ENCODE peak calls at places on chromosomes 13 and 19, in eight cellular contexts. One of them, this sample, is unnamed.
A peak's percentile ranks its signal among the peaks of the same experiment; 100 is the strongest.

GRCh38 chr13:24802074-24802473 is 38.1 kb downstream of the RNF17 start:
- DNase-seq in iris pigment epithelial cell: peak; percentile 10
- DNase-seq in stimulated activated CD4-positive, alpha-beta T cell treated with anti-CD3 and anti-CD28 coated beads, Interleukin-2, amount 100 ng/mL, for 48 hours: no peak
- DNase-seq in COR-L47: no peak
- DNase-seq in AG09319: no peak
- DNase-seq in HT-29: no peak
- DNase-seq in renal cortical epithelial cell: peak; percentile 49
- DNase-seq in right cardiac atrium: no peak
- DNase-seq in this sample: peak; percentile 75

GRCh38 chr13:36130542-36131214 is 504 bp downstream of the DCLK1 start:
- DNase-seq in COR-L47: peak; percentile 61
- DNase-seq in AG09319: no peak
- DNase-seq in iris pigment epithelial cell: no peak
- DNase-seq in stimulated activated CD4-positive, alpha-beta T cell treated with anti-CD3 and anti-CD28 coated beads, Interleukin-2, amount 100 ng/mL, for 48 hours: no peak
- DNase-seq in right cardiac atrium: peak; percentile 45
- DNase-seq in HT-29: no peak
- DNase-seq in renal cortical epithelial cell: no peak
- DNase-seq in this sample: peak; percentile 11

GRCh38 chr13:46173656-46174055 is 8.3 kb downstream of the LCP1 start:
- DNase-seq in stimulated activated CD4-positive, alpha-beta T cell treated with anti-CD3 and anti-CD28 coated beads, Interleukin-2, amount 100 ng/mL, for 48 hours: no peak
- DNase-seq in COR-L47: no peak
- DNase-seq in iris pigment epithelial cell: no peak
- DNase-seq in AG09319: no peak
- DNase-seq in HT-29: no peak
- DNase-seq in right cardiac atrium: no peak
- DNase-seq in renal cortical epithelial cell: no peak
- DNase-seq in this sample: no peak

GRCh38 chr13:31945202-31945978 is 86.2 kb upstream of the FRY start:
- DNase-seq in iris pigment epithelial cell: peak; percentile 78
- DNase-seq in right cardiac atrium: peak; percentile 76
- DNase-seq in HT-29: peak; percentile 96
- DNase-seq in renal cortical epithelial cell: peak; percentile 97
- DNase-seq in COR-L47: peak; percentile 81
- DNase-seq in stimulated activated CD4-positive, alpha-beta T cell treated with anti-CD3 and anti-CD28 coated beads, Interleukin-2, amount 100 ng/mL, for 48 hours: no peak
- DNase-seq in AG09319: peak; percentile 75
- DNase-seq in this sample: peak; percentile 94

GRCh38 chr19:23817519-23817918 is 58.8 kb upstream of the ZNF681 start:
- DNase-seq in AG09319: no peak
- DNase-seq in COR-L47: peak; percentile 15
- DNase-seq in HT-29: peak; percentile 27
- DNase-seq in iris pigment epithelial cell: peak; percentile 69
- DNase-seq in right cardiac atrium: no peak
- DNase-seq in stimulated activated CD4-positive, alpha-beta T cell treated with anti-CD3 and anti-CD28 coated beads, Interleukin-2, amount 100 ng/mL, for 48 hours: no peak
- DNase-seq in renal cortical epithelial cell: peak; percentile 8
- DNase-seq in this sample: peak; percentile 17

GRCh38 chr19:47093841-47094240 is 19.7 kb downstream of the ZC3H4 start:
- DNase-seq in right cardiac atrium: no peak
- DNase-seq in AG09319: no peak
- DNase-seq in COR-L47: no peak
- DNase-seq in stimulated activated CD4-positive, alpha-beta T cell treated with anti-CD3 and anti-CD28 coated beads, Interleukin-2, amount 100 ng/mL, for 48 hours: no peak
- DNase-seq in renal cortical epithelial cell: no peak
- DNase-seq in iris pigment epithelial cell: no peak
- DNase-seq in HT-29: no peak
- DNase-seq in this sample: peak; percentile 25

GRCh38 chr13:110361365-110361911 is 54.4 kb downstream of the COL4A2 start:
- DNase-seq in right cardiac atrium: peak; percentile 92
- DNase-seq in AG09319: peak; percentile 73
- DNase-seq in iris pigment epithelial cell: peak; percentile 54
- DNase-seq in renal cortical epithelial cell: no peak
- DNase-seq in COR-L47: no peak
- DNase-seq in stimulated activated CD4-positive, alpha-beta T cell treated with anti-CD3 and anti-CD28 coated beads, Interleukin-2, amount 100 ng/mL, for 48 hours: no peak
- DNase-seq in HT-29: peak; percentile 52
- DNase-seq in this sample: peak; percentile 38

GRCh38 chr13:99308481-99309087 is 1.4 kb upstream of the GPR183 start:
- DNase-seq in renal cortical epithelial cell: peak; percentile 77
- DNase-seq in iris pigment epithelial cell: peak; percentile 85
- DNase-seq in COR-L47: no peak
- DNase-seq in HT-29: no peak
- DNase-seq in AG09319: no peak
- DNase-seq in right cardiac atrium: no peak
- DNase-seq in stimulated activated CD4-positive, alpha-beta T cell treated with anti-CD3 and anti-CD28 coated beads, Interleukin-2, amount 100 ng/mL, for 48 hours: no peak
- DNase-seq in this sample: peak; percentile 70

GRCh38 chr19:4897146-4897545 is 5.5 kb downstream of the ARRDC5 start:
- DNase-seq in AG09319: no peak
- DNase-seq in HT-29: no peak
- DNase-seq in iris pigment epithelial cell: no peak
- DNase-seq in right cardiac atrium: no peak
- DNase-seq in renal cortical epithelial cell: no peak
- DNase-seq in stimulated activated CD4-positive, alpha-beta T cell treated with anti-CD3 and anti-CD28 coated beads, Interleukin-2, amount 100 ng/mL, for 48 hours: no peak
- DNase-seq in COR-L47: no peak
- DNase-seq in this sample: no peak

GRCh38 chr13:82912564-82912963 is 969.7 kb downstream of the SLITRK1 start:
- DNase-seq in AG09319: no peak
- DNase-seq in renal cortical epithelial cell: no peak
- DNase-seq in HT-29: no peak
- DNase-seq in iris pigment epithelial cell: no peak
- DNase-seq in stimulated activated CD4-positive, alpha-beta T cell treated with anti-CD3 and anti-CD28 coated beads, Interleukin-2, amount 100 ng/mL, for 48 hours: no peak
- DNase-seq in COR-L47: no peak
- DNase-seq in right cardiac atrium: no peak
- DNase-seq in this sample: no peak

GRCh38 chr13:99981115-99982020 is at the start of gene ZIC2:
- DNase-seq in HT-29: peak; percentile 49
- DNase-seq in iris pigment epithelial cell: peak; percentile 44
- DNase-seq in COR-L47: peak; percentile 92
- DNase-seq in renal cortical epithelial cell: no peak
- DNase-seq in right cardiac atrium: no peak
- DNase-seq in AG09319: no peak
- DNase-seq in stimulated activated CD4-positive, alpha-beta T cell treated with anti-CD3 and anti-CD28 coated beads, Interleukin-2, amount 100 ng/mL, for 48 hours: no peak
- DNase-seq in this sample: no peak

GRCh38 chr19:8361921-8362793 is 1.8 kb upstream of the ANGPTL4 start:
- DNase-seq in HT-29: peak; percentile 92
- DNase-seq in right cardiac atrium: peak; percentile 98
- DNase-seq in AG09319: peak; percentile 96
- DNase-seq in renal cortical epithelial cell: peak; percentile 98
- DNase-seq in stimulated activated CD4-positive, alpha-beta T cell treated with anti-CD3 and anti-CD28 coated beads, Interleukin-2, amount 100 ng/mL, for 48 hours: no peak
- DNase-seq in COR-L47: peak; percentile 66
- DNase-seq in iris pigment epithelial cell: peak; percentile 99
- DNase-seq in this sample: peak; percentile 99

GRCh38 chr13:112893570-112894422 is 75.2 kb upstream of the MCF2L start:
- DNase-seq in right cardiac atrium: peak; percentile 38
- DNase-seq in stimulated activated CD4-positive, alpha-beta T cell treated with anti-CD3 and anti-CD28 coated beads, Interleukin-2, amount 100 ng/mL, for 48 hours: no peak
- DNase-seq in COR-L47: peak; percentile 86
- DNase-seq in iris pigment epithelial cell: peak; percentile 8
- DNase-seq in HT-29: peak; percentile 73
- DNase-seq in AG09319: no peak
- DNase-seq in renal cortical epithelial cell: peak; percentile 78
- DNase-seq in this sample: no peak

GRCh38 chr13:105442941-105443340 is 1092.5 kb downstream of the EFNB2 start:
- DNase-seq in COR-L47: peak; percentile 34
- DNase-seq in renal cortical epithelial cell: peak; percentile 100
- DNase-seq in iris pigment epithelial cell: peak; percentile 100
- DNase-seq in AG09319: peak; percentile 24
- DNase-seq in stimulated activated CD4-positive, alpha-beta T cell treated with anti-CD3 and anti-CD28 coated beads, Interleukin-2, amount 100 ng/mL, for 48 hours: no peak
- DNase-seq in right cardiac atrium: no peak
- DNase-seq in HT-29: peak; percentile 97
- DNase-seq in this sample: peak; percentile 98

GRCh38 chr13:111547726-111548273 is 227.4 kb downstream of the TEX29 start:
- DNase-seq in AG09319: no peak
- DNase-seq in stimulated activated CD4-positive, alpha-beta T cell treated with anti-CD3 and anti-CD28 coated beads, Interleukin-2, amount 100 ng/mL, for 48 hours: no peak
- DNase-seq in iris pigment epithelial cell: no peak
- DNase-seq in right cardiac atrium: no peak
- DNase-seq in renal cortical epithelial cell: no peak
- DNase-seq in HT-29: no peak
- DNase-seq in COR-L47: no peak
- DNase-seq in this sample: no peak

This sample was measured in LHCN-M2.